ENCODE peak calls at places on chromosomes 13 and 19, in seven cellular contexts. J, T, N, H, W, A and X are unnamed samples.

GRCh38 chr19:49861127-49861526 is 6.2 kb downstream of the PNKP start:
- DNase-seq in J (no peak), T (no peak), N (no peak), H (no peak), W (no peak), A (no peak), X (no peak)

GRCh38 chr13:75372923-75373841 is 108.8 kb downstream of the TBC1D4 start:
- DNase-seq in J (no peak), T (no peak), N (no peak), H (no peak), W (no peak), A (no peak), X (no peak)

GRCh38 chr13:78022164-78022877 is 103.7 kb upstream of the EDNRB start:
- DNase-seq in J (no peak), T (no peak), N (no peak), H (peak; percentile 60), W (peak; percentile 58), A (no peak), X (peak; percentile 57)

GRCh38 chr19:35342430-35342829 is 5.3 kb upstream of the FFAR1 start:
- DNase-seq in J (no peak), T (no peak), N (no peak), H (no peak), W (no peak), A (no peak), X (no peak)

GRCh38 chr13:60720590-60720989 is 323.6 kb downstream of the TDRD3 start:
- DNase-seq in J (no peak), T (no peak), N (no peak), H (no peak), W (no peak), A (no peak), X (no peak)

GRCh38 chr13:101289764-101290163 is 126.5 kb downstream of the NALCN start:
- DNase-seq in J (no peak), T (peak; percentile 26), N (peak; percentile 76), H (peak; percentile 26), W (no peak), A (no peak), X (peak; percentile 65)

GRCh38 chr13:44899967-44900366 is 89.3 kb downstream of the NUFIP1 start:
- DNase-seq in J (no peak), T (no peak), N (peak; percentile 79), H (no peak), W (no peak), A (no peak), X (peak; percentile 39)

GRCh38 chr19:1408300-1409203 is 1.2 kb downstream of the DAZAP1 start:
- DNase-seq in J (no peak), T (peak; percentile 37), N (no peak), H (peak; percentile 51), W (peak; percentile 72), A (peak; percentile 35), X (peak; percentile 70)

GRCh38 chr19:5564930-5565329 is 2.8 kb downstream of the TINCR start:
- DNase-seq in J (no peak), T (no peak), N (no peak), H (no peak), W (no peak), A (no peak), X (no peak)

GRCh38 chr13:90752070-90752469 is 595.4 kb upstream of the MIR17HG start:
- DNase-seq in J (no peak), T (no peak), N (no peak), H (no peak), W (no peak), A (no peak), X (no peak)

GRCh38 chr19:53655042-53655665 is 23.4 kb downstream of the DPRX start:
- DNase-seq in J (no peak), T (no peak), N (no peak), H (no peak), W (no peak), A (no peak), X (no peak)

GRCh38 chr13:21657538-21657937 is 13.3 kb upstream of the FGF9 start:
- DNase-seq in J (no peak), T (no peak), N (no peak), H (peak; percentile 83), W (no peak), A (no peak), X (peak; percentile 67)

GRCh38 chr13:31950121-31950810 is 81.3 kb upstream of the FRY start:
- DNase-seq in J (no peak), T (no peak), N (no peak), H (no peak), W (no peak), A (no peak), X (no peak)

GRCh38 chr19:3730457-3730958 is 22.3 kb downstream of the TJP3 start:
- DNase-seq in J (no peak), T (no peak), N (no peak), H (no peak), W (no peak), A (no peak), X (no peak)

GRCh38 chr19:32404939-32405430 is 585 bp upstream of the DPY19L3 start:
- DNase-seq in J (no peak), T (no peak), N (peak; percentile 36), H (no peak), W (no peak), A (no peak), X (peak; percentile 56)

GRCh38 chr19:29662604-29663404 is 2.5 kb upstream of the PLEKHF1 start:
- DNase-seq in J (no peak), T (no peak), N (peak; percentile 9), H (peak; percentile 82), W (no peak), A (no peak), X (peak; percentile 95)

GRCh38 chr13:99926014-99926731 is 45.4 kb downstream of the ZIC5 start:
- DNase-seq in J (no peak), T (no peak), N (peak; percentile 76), H (no peak), W (no peak), A (no peak), X (peak; percentile 21)

GRCh38 chr13:106795847-106796246 is 227.9 kb upstream of the ARGLU1 start:
- DNase-seq in J (no peak), T (no peak), N (no peak), H (no peak), W (no peak), A (no peak), X (no peak)

GRCh38 chr19:5993516-5994406 is 15.8 kb upstream of the RANBP3 start:
- DNase-seq in J (no peak), T (no peak), N (no peak), H (no peak), W (no peak), A (no peak), X (peak; percentile 69)

GRCh38 chr19:4732680-4733114 is 9.1 kb upstream of the DPP9 start:
- DNase-seq in J (peak; percentile 87), T (peak; percentile 30), N (peak; percentile 85), H (peak; percentile 43), W (peak; percentile 81), A (peak; percentile 45), X (peak; percentile 72)

GRCh38 chr19:40453151-40453735 is 9.1 kb upstream of the SERTAD3 start:
- DNase-seq in J (no peak), T (no peak), N (no peak), H (no peak), W (no peak), A (no peak), X (no peak)

GRCh38 chr19:17486545-17486944 is 16.2 kb downstream of the SLC27A1 start:
- DNase-seq in J (peak; percentile 25), T (no peak), N (no peak), H (no peak), W (no peak), A (no peak), X (no peak)

GRCh38 chr13:102035969-102036368 is 365.9 kb downstream of the FGF14 start:
- DNase-seq in J (no peak), T (no peak), N (peak; percentile 18), H (no peak), W (no peak), A (no peak), X (no peak)

GRCh38 chr13:34462843-34463242 is 479.2 kb upstream of the NBEA start:
- DNase-seq in J (no peak), T (no peak), N (no peak), H (peak; percentile 89), W (no peak), A (no peak), X (peak; percentile 82)

GRCh38 chr13:38824342-38824741 is 137.5 kb downstream of the FREM2 start:
- DNase-seq in J (no peak), T (no peak), N (no peak), H (peak; percentile 69), W (no peak), A (no peak), X (no peak)

GRCh38 chr13:97018029-97018819 is 23.9 kb upstream of the OXGR1 start:
- DNase-seq in J (peak; percentile 54), T (peak; percentile 22), N (peak; percentile 35), H (peak; percentile 39), W (peak; percentile 34), A (no peak), X (peak; percentile 61)

GRCh38 chr13:95378603-95379002 is 77.4 kb upstream of the ABCC4 start:
- DNase-seq in J (no peak), T (no peak), N (no peak), H (no peak), W (no peak), A (no peak), X (no peak)

GRCh38 chr19:46635920-46636761 is at the start of gene GNG8:
- DNase-seq in J (no peak), T (no peak), N (no peak), H (no peak), W (no peak), A (peak; percentile 32), X (no peak)

GRCh38 chr13:102548811-102549210 is 48.0 kb upstream of the TPP2 start:
- DNase-seq in J (no peak), T (no peak), N (no peak), H (no peak), W (no peak), A (no peak), X (no peak)

GRCh38 chr19:55671054-55671378 is 4.0 kb upstream of the EPN1 start:
- DNase-seq in J (no peak), T (no peak), N (no peak), H (no peak), W (no peak), A (no peak), X (no peak)

GRCh38 chr19:48568345-48568886 is 16.4 kb downstream of the SULT2B1 start:
- DNase-seq in J (peak; percentile 52), T (no peak), N (peak; percentile 4), H (peak; percentile 85), W (no peak), A (no peak), X (peak; percentile 95)

GRCh38 chr19:56091751-56092546 is 29.1 kb downstream of the ZNF787 start:
- DNase-seq in J (no peak), T (no peak), N (peak; percentile 60), H (peak; percentile 89), W (no peak), A (no peak), X (no peak)

GRCh38 chr13:75507027-75508001 is 25.3 kb upstream of the TBC1D4 start:
- DNase-seq in J (no peak), T (no peak), N (peak; percentile 33), H (no peak), W (no peak), A (no peak), X (no peak)

GRCh38 chr19:3135961-3136683 is at the start of gene GNA15:
- DNase-seq in J (no peak), T (no peak), N (no peak), H (peak; percentile 83), W (peak; percentile 78), A (peak; percentile 42), X (no peak)